ENCODE peak calls at places on chromosomes 7 and 10, in seven cellular contexts. Q is naive thymus-derived CD4-positive, alpha-beta T cell; R is adrenal gland; F is ascending aorta; H is HAP-1; Y is A549; C is lung. E is an unnamed sample. For H3K4me1, the result is how much of the 10 kb centered on the place peaks cover.

GRCh38 chr7:111730476-111731300 is 168.4 kb upstream of the IMMP2L start:
- DNase-seq in Q (no peak), R (no peak), F (no peak), H (peak), Y (peak), C (no peak), E (peak)

GRCh38 chr10:923844-924523 is 7.5 kb downstream of the LARP4B start:
- DNase-seq in Q (no peak), R (no peak), F (no peak), H (no peak), Y (no peak), C (no peak), E (no peak)

GRCh38 chr7:19674266-19674960 is 34.4 kb downstream of the POLR1F start:
- DNase-seq in Q (no peak), R (no peak), F (no peak), H (no peak), Y (no peak), C (no peak), E (no peak)

GRCh38 chr10:84138478-84139125 is 707 bp upstream of the GHITM start:
- DNase-seq in Q (peak), R (peak), F (no peak), H (no peak), Y (peak), C (no peak), E (no peak)

GRCh38 chr10:63697956-63698814 is 177.0 kb downstream of the REEP3 start:
- DNase-seq in Q (no peak), R (peak), F (no peak), H (no peak), Y (no peak), C (no peak), E (peak)

GRCh38 chr7:68718059-68718685 is 880.1 kb upstream of the AUTS2 start:
- DNase-seq in Q (no peak), R (no peak), F (no peak), H (no peak), Y (no peak), C (no peak), E (no peak)

GRCh38 chr7:114081606-114082425 is 163.0 kb upstream of the PPP1R3A start:
- DNase-seq in Q (no peak), R (no peak), F (no peak), H (no peak), Y (peak), C (no peak), E (peak)

GRCh38 chr7:157807510-157807909 is 470.7 kb downstream of the DNAJB6 start:
- DNase-seq in Q (no peak), R (no peak), F (no peak), H (no peak), Y (no peak), C (no peak), E (peak)

GRCh38 chr7:69510114-69510513 is 88.2 kb upstream of the AUTS2 start:
- DNase-seq in Q (no peak), R (no peak), F (peak), H (no peak), Y (no peak), C (no peak), E (no peak)

GRCh38 chr7:78437118-78437517 is 638.5 kb downstream of the PHTF2 start:
- DNase-seq in Q (no peak), R (no peak), F (no peak), H (no peak), Y (no peak), C (no peak), E (no peak)

DNA sequence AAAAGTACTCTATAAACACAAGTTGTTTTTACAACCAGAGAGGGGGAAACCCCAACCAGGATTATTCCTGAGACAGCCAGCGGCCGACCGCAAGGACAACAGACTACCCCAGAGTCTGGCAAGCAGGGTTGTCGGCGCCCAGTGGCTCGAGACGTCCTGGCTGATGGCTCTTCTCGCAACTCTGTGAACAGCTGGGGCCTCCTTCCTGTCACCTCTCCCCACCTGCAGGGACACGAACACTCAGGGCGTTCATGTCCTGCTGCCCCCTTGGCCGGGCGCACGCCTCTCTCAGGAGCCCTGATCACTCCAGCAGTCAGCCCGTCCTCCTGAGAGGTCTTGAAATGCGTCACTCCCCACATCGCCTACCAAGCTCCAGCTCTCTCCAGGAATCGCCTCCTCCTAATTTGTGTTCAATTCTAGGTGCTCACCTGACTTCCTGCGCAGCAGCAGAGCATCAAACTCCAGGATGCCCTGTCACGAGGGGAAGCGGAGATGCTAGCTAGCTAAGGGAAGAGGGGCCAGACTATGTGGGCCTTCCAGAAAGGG is 66.4 kb upstream of the TNRC18 start:
- DNase-seq in Q (no peak), R (no peak), F (no peak), H (no peak), Y (no peak), C (no peak), E (no peak)
- H3K4me1 ChIP-seq in Q (under half), R (under half), F (under half), H (under half), Y (under half), C (under half), E (under half)

GRCh38 chr10:26440091-26440445 is 1.9 kb downstream of the APBB1IP start:
- DNase-seq in Q (no peak), R (no peak), F (no peak), H (no peak), Y (no peak), C (no peak), E (no peak)
- H3K4me1 ChIP-seq in Q (under half), R (under half), F (under half), H (under half), Y (under half), C (under half), E (under half)

DNA sequence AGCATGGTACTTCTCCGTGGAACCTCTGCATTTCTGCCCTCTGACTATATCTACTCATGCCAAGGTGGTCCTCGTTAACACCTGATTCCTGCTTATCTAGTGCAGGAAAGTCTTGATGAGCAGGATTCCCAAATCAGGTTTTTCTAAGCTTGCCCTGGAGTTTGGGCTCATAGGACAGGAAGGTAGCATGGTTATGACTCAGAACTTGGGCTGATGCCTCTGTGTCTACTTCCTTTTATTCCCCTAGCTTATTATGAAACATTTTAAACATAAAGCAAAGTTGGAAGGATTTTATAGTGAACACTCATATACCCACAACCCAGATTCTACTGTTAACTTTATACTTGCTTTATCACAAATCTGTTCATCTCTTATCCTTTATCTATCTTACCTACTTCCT is 5.6 kb downstream of the SUFU start:
- DNase-seq in Q (no peak), R (no peak), F (no peak), H (no peak), Y (no peak), C (no peak), E (peak)
- H3K4me1 ChIP-seq in Q (under half), R (under half), F (under half), H (under half), Y (under half), C (under half), E (under half)

GRCh38 chr7:130948913-130949312 is 214.9 kb upstream of the KLF14 start:
- DNase-seq in Q (no peak), R (no peak), F (no peak), H (no peak), Y (no peak), C (no peak), E (no peak)

GRCh38 chr7:130950054-130950453 is 216.0 kb upstream of the KLF14 start:
- DNase-seq in Q (no peak), R (no peak), F (no peak), H (no peak), Y (no peak), C (no peak), E (no peak)

GRCh38 chr7:130946110-130946509 is 212.1 kb upstream of the KLF14 start:
- DNase-seq in Q (no peak), R (no peak), F (no peak), H (no peak), Y (no peak), C (no peak), E (no peak)

GRCh38 chr7:130949550-130949949 is 215.5 kb upstream of the KLF14 start:
- DNase-seq in Q (no peak), R (no peak), F (no peak), H (no peak), Y (no peak), C (no peak), E (no peak)

GRCh38 chr7:130947792-130948580 is 214.0 kb upstream of the KLF14 start:
- DNase-seq in Q (peak), R (no peak), F (no peak), H (no peak), Y (no peak), C (no peak), E (no peak)
- H3K4me1 ChIP-seq in Q (under half), R (half or more), F (under half), H (under half), Y (half or more), C (under half), E (under half)

GRCh38 chr10:14645239-14645960 is 129.3 kb downstream of the FAM107B start:
- DNase-seq in Q (no peak), R (no peak), F (no peak), H (no peak), Y (no peak), C (no peak), E (no peak)
- H3K4me1 ChIP-seq in Q (under half), R (under half), F (under half), H (under half), Y (under half), C (under half), E (under half)

DNA sequence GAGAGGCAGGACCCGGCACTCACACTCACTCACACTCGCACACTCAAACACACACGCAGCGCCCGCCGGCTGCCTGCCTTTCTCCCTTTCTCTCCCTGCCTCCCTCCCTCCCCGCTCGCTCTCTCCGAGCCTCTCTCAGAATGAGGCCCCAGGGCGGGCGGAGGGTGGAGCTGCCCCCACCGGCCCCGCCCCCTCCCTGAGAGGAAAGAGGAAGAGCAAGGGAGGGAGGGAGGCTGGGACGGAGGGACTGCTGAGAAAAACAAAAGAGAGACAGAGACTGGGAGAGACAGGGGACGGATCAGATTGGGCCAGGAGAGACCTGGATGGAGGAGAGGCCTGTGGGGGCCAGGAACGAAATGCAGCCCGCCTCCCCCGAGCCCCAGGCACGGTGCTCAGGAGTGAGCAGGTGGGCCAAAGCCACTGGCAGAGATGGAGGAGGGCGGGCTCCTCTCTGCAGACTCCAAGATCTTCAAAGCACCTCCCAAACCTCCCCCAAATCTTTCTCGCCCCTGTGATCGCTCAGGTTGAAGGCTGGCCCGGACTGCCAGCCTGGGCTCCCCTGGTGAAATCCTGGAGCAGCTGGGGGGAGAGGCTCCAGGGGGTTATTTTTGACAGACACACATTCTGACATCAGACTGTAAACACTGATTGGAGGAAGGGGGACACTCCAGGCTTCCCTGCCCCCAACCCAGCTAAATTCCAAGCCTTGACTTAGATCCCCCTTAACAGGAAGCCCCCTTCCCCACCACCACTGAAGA is 5.1 kb downstream of the LDB1 start:
- DNase-seq in Q (peak), R (peak), F (peak), H (peak), Y (peak), C (peak), E (peak)
- H3K4me1 ChIP-seq in Q (under half), R (half or more), F (half or more), H (under half), Y (half or more), C (under half), E (under half)

GRCh38 chr10:29328988-29329387 is 40.1 kb downstream of the LYZL1 start:
- DNase-seq in Q (no peak), R (no peak), F (no peak), H (no peak), Y (no peak), C (no peak), E (no peak)
- H3K4me1 ChIP-seq in Q (under half), R (under half), F (under half), H (under half), Y (under half), C (under half), E (under half)

GRCh38 chr10:102781921-102782542 is 38.3 kb downstream of the WBP1L start:
- DNase-seq in Q (no peak), R (no peak), F (no peak), H (no peak), Y (no peak), C (no peak), E (peak)
- H3K4me1 ChIP-seq in Q (under half), R (half or more), F (half or more), H (under half), Y (under half), C (half or more), E (under half)

DNA sequence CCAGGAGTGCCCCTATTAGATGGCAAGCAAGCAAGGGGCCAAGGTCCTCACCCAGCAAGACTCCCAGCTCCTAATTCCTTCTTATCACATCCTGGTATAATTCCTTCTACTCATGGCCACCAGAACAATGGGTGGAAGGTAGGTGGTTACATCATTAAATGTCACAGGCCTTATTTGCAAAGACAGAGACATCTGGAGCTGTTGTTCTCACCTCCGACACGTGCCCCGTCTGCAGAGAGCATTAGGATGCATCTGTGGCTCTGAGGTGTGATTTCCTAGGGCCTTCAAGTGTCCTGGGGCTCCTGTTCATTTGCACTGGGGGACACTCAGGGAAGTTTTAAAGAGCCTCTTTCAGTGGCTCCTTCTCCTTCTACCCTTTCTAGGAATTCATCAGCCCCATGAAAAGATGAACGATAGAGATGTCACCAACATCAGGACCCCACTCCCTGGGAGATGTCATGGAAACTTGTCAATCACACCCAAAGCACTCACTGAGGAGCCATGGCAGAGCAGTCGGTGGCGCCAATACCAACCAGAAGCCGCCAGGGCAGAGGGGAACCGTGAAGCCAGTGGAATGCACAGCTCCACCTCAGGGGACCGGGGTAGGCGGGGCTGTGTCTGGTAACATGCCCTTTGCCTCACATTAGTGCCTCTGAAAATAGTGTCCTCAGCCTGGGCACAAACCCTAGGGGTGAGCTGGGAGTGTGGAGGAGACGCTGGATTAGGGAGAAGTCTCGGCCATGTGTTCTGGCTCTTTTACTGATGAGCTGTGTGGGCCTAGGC is 2.9 kb upstream of the ATP6V0E2 start:
- DNase-seq in Q (peak), R (no peak), F (no peak), H (no peak), Y (no peak), C (no peak), E (no peak)
- H3K4me1 ChIP-seq in Q (half or more), R (under half), F (under half), H (under half), Y (under half), C (under half), E (under half)

DNA sequence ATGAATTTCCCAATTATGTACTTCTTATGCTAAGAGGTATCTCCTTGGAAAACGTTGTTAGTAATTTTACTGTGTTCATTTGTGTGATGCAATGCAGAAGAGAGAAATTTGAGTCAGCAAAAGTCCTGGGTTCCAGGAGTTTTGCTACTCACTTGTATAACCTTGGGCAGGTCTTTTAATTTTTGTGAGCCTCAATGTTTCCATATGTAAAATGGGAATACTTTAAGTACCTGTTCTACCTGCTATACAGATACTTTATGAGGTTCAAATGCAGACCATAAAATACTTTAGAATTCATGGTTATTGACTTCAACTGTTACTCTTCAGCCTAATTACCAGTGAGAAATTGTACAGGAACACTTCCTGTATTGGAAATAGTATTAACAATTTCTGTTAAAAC is 185.5 kb downstream of the MLLT10 start:
- DNase-seq in Q (no peak), R (no peak), F (no peak), H (no peak), Y (no peak), C (no peak), E (no peak)
- H3K4me1 ChIP-seq in Q (under half), R (under half), F (under half), H (under half), Y (under half), C (under half), E (under half)